ENCODE peak calls at places on chromosomes 11 and 22, in eight cellular contexts. G is activated CD4-positive, alpha-beta T cell treated with anti-CD3 and anti-CD28 coated beads, Interleukin-2, amount 10 ng/mL, durations not matched to agents 7 days and 5 days; P is SW 1271; J is NCI-H524; H is WERI-Rb-1; M is fibroblast of lung; U is H54; R is heart right ventricle. Y is an unnamed sample.

GRCh38 chr11:108584973-108585372 is 8.6 kb downstream of the EXPH5 start:
- DNase-seq in G (no peak), P (no peak), J (no peak), H (no peak), M (no peak), U (no peak), R (no peak), Y (no peak)

GRCh38 chr11:111944651-111945051 is 7.5 kb downstream of the DIXDC1 start:
- DNase-seq in G (no peak), P (no peak), J (no peak), H (no peak), M (peak), U (no peak), R (no peak), Y (peak)

GRCh38 chr22:49099496-49100124 is 728.1 kb downstream of the BRD1 start:
- DNase-seq in G (no peak), P (no peak), J (no peak), H (no peak), M (no peak), U (no peak), R (no peak), Y (no peak)

GRCh38 chr11:129852125-129852740 is 36.6 kb downstream of the TMEM45B start:
- DNase-seq in G (no peak), P (no peak), J (no peak), H (no peak), M (no peak), U (no peak), R (no peak), Y (no peak)

GRCh38 chr11:29634744-29635143 is 382.1 kb downstream of the KCNA4 start:
- DNase-seq in G (no peak), P (no peak), J (no peak), H (no peak), M (no peak), U (no peak), R (no peak), Y (no peak)

GRCh38 chr11:6799402-6799801 is at the start of gene OR6A2:
- DNase-seq in G (no peak), P (no peak), J (no peak), H (no peak), M (no peak), U (no peak), R (no peak), Y (peak)

GRCh38 chr11:17633987-17634775 is 85.2 kb upstream of the MYOD1 start:
- DNase-seq in G (no peak), P (no peak), J (no peak), H (peak), M (no peak), U (no peak), R (no peak), Y (no peak)

GRCh38 chr11:86514453-86514852 is 139.8 kb downstream of the CCDC81 start:
- DNase-seq in G (no peak), P (no peak), J (no peak), H (no peak), M (no peak), U (no peak), R (no peak), Y (no peak)

GRCh38 chr11:16335236-16335962 is 20.9 kb downstream of the SOX6 start:
- DNase-seq in G (no peak), P (no peak), J (no peak), H (no peak), M (no peak), U (no peak), R (no peak), Y (peak)

GRCh38 chr11:66904981-66905521 is 48.2 kb downstream of the LRFN4 start:
- DNase-seq in G (no peak), P (no peak), J (no peak), H (no peak), M (no peak), U (no peak), R (no peak), Y (no peak)

GRCh38 chr11:47447906-47448305 is 1.0 kb downstream of the RAPSN start:
- DNase-seq in G (no peak), P (no peak), J (no peak), H (no peak), M (no peak), U (no peak), R (no peak), Y (no peak)

GRCh38 chr22:46057762-46058420 is 80.9 kb upstream of the WNT7B start:
- DNase-seq in G (peak), P (no peak), J (peak), H (no peak), M (peak), U (no peak), R (peak), Y (peak)

GRCh38 chr11:86972734-86973133 is 17.5 kb upstream of the FZD4 start:
- DNase-seq in G (no peak), P (no peak), J (no peak), H (no peak), M (no peak), U (no peak), R (no peak), Y (no peak)

GRCh38 chr22:39095971-39096370 is 1.1 kb upstream of the APOBEC3H start:
- DNase-seq in G (no peak), P (no peak), J (no peak), H (no peak), M (no peak), U (no peak), R (no peak), Y (no peak)

GRCh38 chr11:8230921-8231847 is 32.5 kb downstream of the LMO1 start:
- DNase-seq in G (no peak), P (no peak), J (no peak), H (no peak), M (no peak), U (no peak), R (no peak), Y (no peak)

GRCh38 chr11:111561801-111562325 is 21.3 kb downstream of the LAYN start:
- DNase-seq in G (no peak), P (no peak), J (no peak), H (no peak), M (peak), U (peak), R (no peak), Y (peak)

GRCh38 chr11:116172156-116172555 is 600.6 kb downstream of the BUD13 start:
- DNase-seq in G (no peak), P (no peak), J (no peak), H (no peak), M (no peak), U (no peak), R (no peak), Y (no peak)

GRCh38 chr11:128804481-128804880 is 62.6 kb downstream of the KCNJ1 start:
- DNase-seq in G (no peak), P (no peak), J (no peak), H (no peak), M (no peak), U (no peak), R (no peak), Y (no peak)

GRCh38 chr11:45725776-45726606 is 60.6 kb upstream of the CHST1 start:
- DNase-seq in G (no peak), P (no peak), J (no peak), H (peak), M (no peak), U (no peak), R (no peak), Y (no peak)

GRCh38 chr11:105230586-105230985 is 91.0 kb upstream of the CARD18 start:
- DNase-seq in G (no peak), P (no peak), J (no peak), H (no peak), M (no peak), U (no peak), R (no peak), Y (peak)

GRCh38 chr11:10973416-10973815 is 115.6 kb upstream of the ZBED5 start:
- DNase-seq in G (no peak), P (no peak), J (peak), H (no peak), M (no peak), U (no peak), R (no peak), Y (peak)

GRCh38 chr11:64078294-64078693 is 42.6 kb downstream of the FLRT1 start:
- DNase-seq in G (no peak), P (no peak), J (peak), H (peak), M (no peak), U (no peak), R (no peak), Y (no peak)

GRCh38 chr22:33785283-33785991 is 134.8 kb downstream of the LARGE1 start:
- DNase-seq in G (no peak), P (no peak), J (no peak), H (no peak), M (peak), U (peak), R (no peak), Y (peak)

GRCh38 chr11:20099527-20099926 is 60.7 kb downstream of the DBX1 start:
- DNase-seq in G (no peak), P (no peak), J (no peak), H (no peak), M (no peak), U (no peak), R (no peak), Y (no peak)

GRCh38 chr11:118438314-118438931 is 2.1 kb downstream of the KMT2A start:
- DNase-seq in G (peak), P (peak), J (no peak), H (peak), M (peak), U (peak), R (peak), Y (peak)

GRCh38 chr11:134701564-134702165 is 289.6 kb upstream of the B3GAT1 start:
- DNase-seq in G (no peak), P (no peak), J (no peak), H (no peak), M (no peak), U (no peak), R (no peak), Y (no peak)

GRCh38 chr11:34160049-34160721 is 54.8 kb downstream of the NAT10 start:
- DNase-seq in G (no peak), P (no peak), J (no peak), H (no peak), M (peak), U (no peak), R (peak), Y (no peak)

GRCh38 chr11:108289699-108290098 is 66.8 kb downstream of the ATM start:
- DNase-seq in G (no peak), P (no peak), J (no peak), H (no peak), M (no peak), U (no peak), R (no peak), Y (peak)

GRCh38 chr22:32005453-32005852 is 37.6 kb upstream of the SLC5A1 start:
- DNase-seq in G (no peak), P (no peak), J (no peak), H (no peak), M (peak), U (no peak), R (no peak), Y (peak)

GRCh38 chr22:21047035-21047661 is 1.4 kb downstream of the LRRC74B start:
- DNase-seq in G (no peak), P (no peak), J (no peak), H (no peak), M (no peak), U (no peak), R (no peak), Y (no peak)

GRCh38 chr11:66743271-66743968 is 14.4 kb upstream of the SPTBN2 start:
- DNase-seq in G (no peak), P (no peak), J (no peak), H (peak), M (no peak), U (no peak), R (no peak), Y (peak)

Y was measured in renal cortical epithelial cell.